ENCODE peak calls at places on chromosomes 11 and 22, in five cellular contexts. Q, R, A, B and L are unnamed samples.

GRCh38 chr11:13324709-13325108 is 47.1 kb downstream of the BMAL1 start:
- DNase-seq in Q (no peak), R (no peak), A (no peak), B (no peak), L (no peak)

GRCh38 chr11:28887681-28888080 is 779.5 kb downstream of the METTL15 start:
- DNase-seq in Q (no peak), R (no peak), A (no peak), B (no peak), L (no peak)

GRCh38 chr11:36635463-36635862 is 37.4 kb upstream of the RAG2 start:
- DNase-seq in Q (no peak), R (no peak), A (no peak), B (no peak), L (no peak)

GRCh38 chr22:27764722-27765236 is 36.8 kb downstream of the MN1 start:
- DNase-seq in Q (no peak), R (no peak), A (no peak), B (no peak), L (no peak)

GRCh38 chr11:27459191-27459590 is 13.4 kb downstream of the LGR4 start:
- DNase-seq in Q (peak; percentile 62), R (no peak), A (no peak), B (no peak), L (no peak)

GRCh38 chr11:548700-549603 is 11.6 kb downstream of the LMNTD2 start:
- DNase-seq in Q (no peak), R (no peak), A (no peak), B (no peak), L (no peak)

GRCh38 chr11:1563697-1564534 is 8.2 kb downstream of the DUSP8 start:
- DNase-seq in Q (no peak), R (peak; percentile 47), A (no peak), B (no peak), L (no peak)

GRCh38 chr11:5247479-5248192 is 2.0 kb downstream of the HBG1 start:
- DNase-seq in Q (no peak), R (no peak), A (no peak), B (no peak), L (no peak)

GRCh38 chr22:48492371-48493320 is 1335.0 kb downstream of the BRD1 start:
- DNase-seq in Q (peak; percentile 79), R (peak; percentile 66), A (peak; percentile 4), B (peak; percentile 69), L (peak; percentile 21)

GRCh38 chr11:33013706-33014105 is 2.0 kb upstream of the DEPDC7 start:
- DNase-seq in Q (no peak), R (no peak), A (peak; percentile 8), B (no peak), L (no peak)

GRCh38 chr22:46584081-46584903 is 35.9 kb upstream of the GRAMD4 start:
- DNase-seq in Q (no peak), R (peak; percentile 58), A (no peak), B (peak; percentile 43), L (no peak)

GRCh38 chr22:37491559-37492427 is 5.6 kb upstream of the MFNG start:
- DNase-seq in Q (no peak), R (no peak), A (no peak), B (no peak), L (no peak)

GRCh38 chr11:57324154-57324885 is 432 bp downstream of the TNKS1BP1 start:
- DNase-seq in Q (peak; percentile 79), R (peak; percentile 80), A (no peak), B (peak; percentile 68), L (no peak)

GRCh38 chr11:94553938-94554337 is 10.2 kb downstream of the FUT4 start:
- DNase-seq in Q (no peak), R (no peak), A (peak; percentile 68), B (no peak), L (peak; percentile 39)

GRCh38 chr11:62340269-62340901 is 3.1 kb downstream of the ASRGL1 start:
- DNase-seq in Q (peak; percentile 77), R (peak; percentile 55), A (no peak), B (peak; percentile 61), L (no peak)

GRCh38 chr11:61922539-61922938 is 5.2 kb upstream of the RAB3IL1 start:
- DNase-seq in Q (no peak), R (peak; percentile 90), A (peak; percentile 27), B (peak; percentile 72), L (peak; percentile 60)

GRCh38 chr22:44549701-44550100 is 51.7 kb upstream of the RTL6 start:
- DNase-seq in Q (no peak), R (no peak), A (no peak), B (no peak), L (no peak)

GRCh38 chr11:3836903-3837302 is 3.9 kb downstream of the RHOG start:
- DNase-seq in Q (no peak), R (no peak), A (no peak), B (peak; percentile 66), L (no peak)

DNA sequence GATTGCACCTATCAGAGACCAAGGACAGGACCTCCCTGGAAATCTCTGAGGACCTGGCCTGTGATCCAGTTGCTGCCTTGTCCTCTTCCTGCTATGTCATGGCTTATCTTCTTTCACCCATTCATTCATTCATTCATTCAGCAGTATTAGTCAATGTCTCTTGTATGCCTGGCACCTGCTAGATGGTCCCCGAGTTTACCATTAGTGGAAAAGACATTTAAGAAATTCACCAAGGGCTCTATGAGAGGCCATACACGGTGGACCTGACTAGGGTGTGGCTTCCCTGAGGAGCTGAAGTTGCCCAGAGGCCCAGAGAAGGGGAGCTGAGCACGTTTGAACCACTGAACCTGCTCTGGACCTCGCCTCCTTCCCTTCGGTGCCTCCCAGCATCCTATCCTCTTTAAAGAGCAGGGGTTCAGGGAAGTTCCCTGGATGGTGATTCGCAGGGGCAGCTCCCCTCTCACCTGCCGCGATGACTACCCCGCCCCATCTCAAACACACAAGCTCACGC is 682 bp upstream of the MIF start:
- DNase-seq in Q (no peak), R (no peak), A (no peak), B (no peak), L (no peak)
- H3K4me3 ChIP-seq in Q (peak overlapping the region; percentile 99), R (peak overlapping the region; percentile 82), A (peak overlapping the region; percentile 85), B (peak overlapping the region; percentile 81), L (peak overlapping the region; percentile 75)

DNA sequence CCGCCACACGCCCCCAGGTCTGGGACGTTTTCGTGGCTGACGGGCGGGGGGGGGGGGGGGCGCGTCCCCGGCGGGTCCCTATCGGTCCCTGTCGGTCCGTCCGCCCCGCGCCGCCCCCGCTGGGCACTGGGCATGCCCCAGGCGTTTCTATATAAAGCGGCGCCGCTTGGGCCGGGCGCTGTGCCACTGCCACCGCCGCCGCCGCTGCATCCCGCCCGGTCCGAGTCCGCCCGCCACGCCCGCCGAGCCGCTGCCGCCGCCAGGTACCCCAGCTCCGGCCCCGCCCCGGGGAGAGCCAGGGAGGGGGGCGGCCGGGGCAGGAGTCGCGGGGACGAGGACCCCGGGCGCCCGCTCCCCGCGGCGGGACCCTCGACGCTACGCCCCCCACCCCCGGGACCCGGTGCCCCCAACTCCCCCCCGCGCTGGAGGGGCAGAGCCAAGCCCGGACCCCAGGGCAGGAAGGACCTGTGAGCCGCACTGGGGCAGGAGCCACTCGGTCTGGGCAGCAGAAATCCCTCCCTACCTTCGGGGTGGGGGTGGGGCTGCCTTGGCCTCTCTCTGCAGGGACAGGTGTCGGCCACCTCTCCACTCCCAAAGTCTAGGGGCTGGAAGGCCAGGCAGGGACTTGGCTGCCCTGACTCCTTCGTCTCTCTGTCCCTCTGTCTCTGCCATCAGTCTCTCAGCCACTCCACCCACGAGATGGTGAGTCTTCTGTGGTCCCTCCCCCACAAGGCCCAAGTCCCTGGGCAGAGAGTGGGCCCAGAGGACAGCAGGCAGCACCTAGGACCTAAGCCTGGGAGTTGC is at the start of gene CARNS1:
- DNase-seq in Q (peak; percentile 69), R (no peak), A (no peak), B (no peak), L (no peak)
- H3K4me3 ChIP-seq in Q (peak within 1 kb of the TSS; percentile 55), R (peak within 1 kb of the TSS; percentile 66), A (peak within 1 kb of the TSS; percentile 17), B (peak within 1 kb of the TSS; percentile 37), L (peak within 1 kb of the TSS; percentile 34)

GRCh38 chr11:126333142-126333541 is 22.3 kb upstream of the ST3GAL4 start:
- DNase-seq in Q (no peak), R (no peak), A (no peak), B (no peak), L (no peak)
- H3K4me3 ChIP-seq in Q (no peak overlapping the region), R (no peak overlapping the region), A (no peak overlapping the region), B (no peak overlapping the region), L (no peak overlapping the region)

DNA sequence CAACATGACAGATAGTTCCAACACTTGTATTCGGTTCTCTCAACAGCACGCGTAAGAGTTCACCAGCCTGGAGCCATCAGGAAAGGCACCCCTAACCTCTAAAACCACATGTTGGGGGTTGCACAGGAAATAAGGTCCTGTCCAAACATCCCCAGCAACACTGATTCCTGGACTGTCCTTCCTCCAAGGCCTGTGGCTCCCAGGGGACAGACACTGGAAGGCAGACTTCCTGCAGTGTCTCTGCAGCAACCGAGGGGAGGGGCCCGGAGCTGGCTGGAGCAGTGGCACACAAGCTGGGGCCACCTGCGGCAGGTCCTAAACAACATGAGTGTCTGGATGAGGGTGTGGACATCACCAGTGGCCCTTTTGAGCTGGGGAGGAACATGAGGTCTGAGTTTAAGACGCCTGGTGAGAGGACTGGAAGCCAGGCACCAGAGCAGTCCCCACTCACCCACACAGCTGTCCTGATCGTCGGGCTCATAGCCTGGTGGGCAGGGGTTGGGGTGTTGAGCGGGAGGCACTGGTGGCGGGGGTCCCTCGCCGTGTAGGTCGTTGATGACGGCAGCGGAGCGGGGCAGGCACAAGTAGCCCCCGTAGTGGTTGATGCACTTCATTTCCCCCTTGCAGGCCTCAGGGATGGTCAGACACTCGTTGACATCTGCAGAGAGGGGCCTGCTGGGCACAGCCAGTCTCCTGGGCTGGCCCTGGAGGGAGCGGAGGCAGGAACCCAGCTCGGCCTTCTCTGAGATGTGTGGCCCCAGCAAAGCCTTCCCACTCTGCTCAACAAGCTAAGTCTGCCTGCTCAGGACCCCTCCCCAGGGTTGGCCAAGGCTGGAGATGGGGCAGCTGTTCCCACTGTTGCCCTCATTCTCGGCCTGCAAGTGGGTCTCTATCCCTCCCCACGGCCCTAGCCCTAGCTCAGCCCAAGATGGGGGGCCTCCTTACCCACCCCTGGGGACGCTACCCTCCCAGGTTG is 1.6 kb downstream of the EFEMP2 start:
- DNase-seq in Q (no peak), R (peak; percentile 67), A (no peak), B (peak; percentile 53), L (no peak)
- H3K4me3 ChIP-seq in Q (no peak overlapping the region), R (peak overlapping the region; percentile 75), A (peak overlapping the region; percentile 76), B (peak overlapping the region; percentile 62), L (peak overlapping the region; percentile 69)

GRCh38 chr11:69155302-69156198 is at the start of gene SMIM38:
- DNase-seq in Q (no peak), R (no peak), A (no peak), B (no peak), L (no peak)
- H3K4me3 ChIP-seq in Q (no peak within 1 kb of the TSS), R (no peak within 1 kb of the TSS), A (no peak within 1 kb of the TSS), B (no peak within 1 kb of the TSS), L (no peak within 1 kb of the TSS)

DNA sequence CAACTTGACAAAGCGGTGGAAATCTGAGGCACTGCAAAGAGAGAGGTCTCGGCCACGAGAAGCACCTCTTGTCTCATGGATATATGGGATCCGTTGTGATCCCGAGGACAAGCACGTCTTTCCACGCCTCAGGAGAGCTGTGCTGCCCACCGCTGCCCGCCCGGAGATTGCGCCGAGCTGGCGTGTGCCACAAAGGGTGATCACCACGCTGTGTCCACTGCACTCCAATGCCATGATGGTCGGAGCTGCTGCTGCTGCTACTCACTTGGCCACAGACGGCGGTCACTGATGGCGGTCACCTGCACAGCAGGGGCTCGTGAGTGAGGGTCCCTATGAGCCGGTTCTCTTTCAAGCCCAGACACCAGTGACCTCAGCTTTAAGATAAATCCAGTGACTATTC is 51.1 kb downstream of the SHANK2 start:
- DNase-seq in Q (no peak), R (peak; percentile 30), A (no peak), B (peak; percentile 33), L (no peak)
- H3K4me3 ChIP-seq in Q (no peak overlapping the region), R (no peak overlapping the region), A (no peak overlapping the region), B (no peak overlapping the region), L (no peak overlapping the region)

GRCh38 chr11:59097113-59097708 is 9.8 kb upstream of the FAM111B start:
- DNase-seq in Q (peak; percentile 84), R (peak; percentile 60), A (peak; percentile 46), B (peak; percentile 57), L (peak; percentile 16)
- H3K4me3 ChIP-seq in Q (no peak overlapping the region), R (no peak overlapping the region), A (no peak overlapping the region), B (no peak overlapping the region), L (no peak overlapping the region)